ENCODE peak calls at places on chromosomes 3 and 15, in four cellular contexts. E is GM04504, K is ovary, V is AML-193. W is an unnamed sample.

GRCh38 chr3:66004244-66004643 is 34.5 kb downstream of the MAGI1 start:
- DNase-seq in K (no peak), E (no peak), V (no peak), W (no peak)

GRCh38 chr15:38652183-38652794 is 87.7 kb upstream of the RASGRP1 start:
- DNase-seq in E (no peak), K (no peak), V (no peak), W (no peak)

GRCh38 chr15:57662091-57662744 is 44.3 kb upstream of the POLR2M start:
- DNase-seq in V (no peak), K (no peak), E (no peak), W (no peak)

GRCh38 chr3:72379500-72380187 is 468.6 kb downstream of the SHQ1 start:
- DNase-seq in E (no peak), V (no peak), K (no peak), W (no peak)

GRCh38 chr3:180802837-180803236 is 109.6 kb upstream of the FXR1 start:
- DNase-seq in V (peak; percentile 14), K (no peak), E (no peak), W (no peak)

GRCh38 chr3:148847351-148847750 is 17.7 kb upstream of the CPA3 start:
- DNase-seq in V (no peak), K (no peak), E (peak; percentile 18), W (no peak)

GRCh38 chr15:83275412-83275811 is 9.1 kb downstream of the BNC1 start:
- DNase-seq in V (no peak), K (no peak), E (no peak), W (no peak)

GRCh38 chr3:33318709-33319380 is 41.6 kb downstream of the FBXL2 start:
- DNase-seq in E (no peak), K (no peak), V (no peak), W (no peak)

GRCh38 chr3:157081681-157082210 is 78.2 kb downstream of the CCNL1 start:
- DNase-seq in E (peak; percentile 93), V (no peak), K (peak; percentile 93), W (peak; percentile 92)

GRCh38 chr3:50604628-50605588 is 6.7 kb downstream of the CISH start:
- DNase-seq in V (peak; percentile 39), E (no peak), K (peak; percentile 94), W (no peak)

GRCh38 chr3:157786618-157787017 is 283.4 kb upstream of the VEPH1 start:
- DNase-seq in K (no peak), V (no peak), E (peak; percentile 68), W (no peak)

GRCh38 chr3:1883489-1883888 is 215.2 kb upstream of the CNTN4 start:
- DNase-seq in V (no peak), K (no peak), E (no peak), W (no peak)

GRCh38 chr3:147267431-147267830 is 138.9 kb downstream of the ZIC4 start:
- DNase-seq in K (no peak), E (peak; percentile 11), V (no peak), W (no peak)

GRCh38 chr3:30578479-30578878 is 27.9 kb upstream of the TGFBR2 start:
- DNase-seq in E (peak; percentile 91), K (no peak), V (peak; percentile 74), W (peak; percentile 68)